ENCODE peak calls at places on chromosomes 11 and 22, in six cellular contexts. Z is A549, P is SK-N-SH, I is H1, A is K562, C is GM12878. V is an unnamed sample.

GRCh38 chr11:78664606-78665005 is 89.9 kb upstream of the NARS2 start:
- DNase-seq in Z (no peak), I (no peak), P (no peak), C (no peak), A (no peak), V (no peak)

GRCh38 chr11:78037056-78037455 is 14.0 kb upstream of the KCTD14 start:
- DNase-seq in A (no peak), P (no peak), I (no peak), C (no peak), Z (no peak), V (peak)

GRCh38 chr22:35070451-35071093 is 4.6 kb downstream of the ISX start:
- DNase-seq in C (no peak), I (no peak), Z (no peak), P (no peak), A (no peak), V (no peak)

GRCh38 chr22:27065259-27065658 is 407.9 kb downstream of the MIAT start:
- DNase-seq in C (no peak), Z (no peak), A (no peak), I (no peak), P (no peak), V (no peak)

GRCh38 chr22:38317995-38318715 is 922 bp upstream of the CSNK1E start:
- DNase-seq in P (no peak), A (peak), C (no peak), Z (peak), I (no peak), V (peak)

GRCh38 chr11:67275606-67276409 is 9.5 kb downstream of the GRK2 start:
- DNase-seq in I (no peak), A (no peak), C (no peak), Z (no peak), P (no peak), V (no peak)

GRCh38 chr22:28497188-28497587 is 182.5 kb downstream of the TTC28 start:
- DNase-seq in A (no peak), P (no peak), C (no peak), Z (no peak), I (no peak), V (no peak)

GRCh38 chr11:33976351-33977199 is 75.0 kb upstream of the CAPRIN1 start:
- DNase-seq in P (no peak), I (no peak), Z (no peak), C (no peak), A (no peak), V (no peak)

GRCh38 chr11:58923300-58923788 is 15.9 kb upstream of the GLYATL1 start:
- DNase-seq in A (peak), P (peak), Z (peak), C (no peak), I (no peak), V (peak)

GRCh38 chr11:6481924-6482275 is 599 bp downstream of the TIMM10B start:
- DNase-seq in C (no peak), I (no peak), Z (no peak), P (no peak), A (no peak), V (no peak)

GRCh38 chr11:34250732-34251639 is 106.8 kb downstream of the ABTB2 start:
- DNase-seq in P (peak), Z (peak), I (no peak), A (no peak), C (no peak), V (no peak)

GRCh38 chr11:124551189-124551588 is 7.7 kb upstream of the OR8B12 start:
- DNase-seq in Z (peak), P (no peak), A (no peak), C (no peak), I (no peak), V (peak)

GRCh38 chr11:95647355-95647754 is 142.2 kb downstream of the FAM76B start:
- DNase-seq in P (no peak), Z (no peak), A (no peak), C (no peak), I (no peak), V (no peak)

GRCh38 chr11:77851513-77851912 is 30.6 kb downstream of the AAMDC start:
- DNase-seq in C (no peak), P (no peak), A (no peak), Z (no peak), I (no peak), V (no peak)

GRCh38 chr11:99461913-99462312 is 441.2 kb downstream of the CNTN5 start:
- DNase-seq in A (no peak), Z (no peak), C (no peak), I (no peak), P (no peak), V (no peak)

GRCh38 chr11:11476971-11477645 is 124.1 kb upstream of the CSNK2A3 start:
- DNase-seq in A (no peak), Z (no peak), P (no peak), C (no peak), I (no peak), V (no peak)

GRCh38 chr11:106306942-106307341 is 229.5 kb downstream of the AASDHPPT start:
- DNase-seq in I (no peak), P (no peak), A (no peak), C (no peak), Z (peak), V (no peak)

GRCh38 chr11:43947003-43947500 is 4.6 kb downstream of the C11orf96 start:
- DNase-seq in Z (peak), P (no peak), C (no peak), A (peak), I (no peak), V (peak)

GRCh38 chr11:77278595-77279506 is 22.6 kb downstream of the GDPD4 start:
- DNase-seq in I (no peak), A (no peak), C (no peak), Z (no peak), P (no peak), V (no peak)

GRCh38 chr11:108906329-108906728 is 241.5 kb downstream of the DDX10 start:
- DNase-seq in C (no peak), A (no peak), Z (peak), P (peak), I (no peak), V (peak)

GRCh38 chr11:27718346-27718852 is 18.1 kb upstream of the BDNF start:
- DNase-seq in I (no peak), P (peak), Z (peak), A (no peak), C (no peak), V (no peak)

GRCh38 chr11:46267930-46268329 is 9.5 kb upstream of the CREB3L1 start:
- DNase-seq in Z (no peak), P (no peak), A (no peak), I (no peak), C (no peak), V (no peak)

GRCh38 chr11:64266339-64266738 is 15.0 kb downstream of the PLCB3 start:
- DNase-seq in Z (no peak), C (no peak), I (no peak), P (no peak), A (no peak), V (no peak)
- TF ChIP-seq CHD2 in Z (no peak), C (no peak), I (no peak), P (no peak), A (no peak), V (no peak)

GRCh38 chr11:16739326-16739875 is 954 bp downstream of the C11orf58 start:
- DNase-seq in I (no peak), A (no peak), C (no peak), Z (peak), P (peak), V (no peak)
- TF ChIP-seq CHD2 in I (no peak), A (no peak), C (no peak), Z (no peak), P (no peak), V (no peak)

GRCh38 chr11:93983542-93984204 is 37.5 kb upstream of the HEPHL1 start:
- DNase-seq in P (no peak), I (no peak), Z (no peak), A (peak), C (no peak), V (no peak)
- TF ChIP-seq CHD2 in P (no peak), I (no peak), Z (no peak), A (no peak), C (no peak), V (no peak)

DNA sequence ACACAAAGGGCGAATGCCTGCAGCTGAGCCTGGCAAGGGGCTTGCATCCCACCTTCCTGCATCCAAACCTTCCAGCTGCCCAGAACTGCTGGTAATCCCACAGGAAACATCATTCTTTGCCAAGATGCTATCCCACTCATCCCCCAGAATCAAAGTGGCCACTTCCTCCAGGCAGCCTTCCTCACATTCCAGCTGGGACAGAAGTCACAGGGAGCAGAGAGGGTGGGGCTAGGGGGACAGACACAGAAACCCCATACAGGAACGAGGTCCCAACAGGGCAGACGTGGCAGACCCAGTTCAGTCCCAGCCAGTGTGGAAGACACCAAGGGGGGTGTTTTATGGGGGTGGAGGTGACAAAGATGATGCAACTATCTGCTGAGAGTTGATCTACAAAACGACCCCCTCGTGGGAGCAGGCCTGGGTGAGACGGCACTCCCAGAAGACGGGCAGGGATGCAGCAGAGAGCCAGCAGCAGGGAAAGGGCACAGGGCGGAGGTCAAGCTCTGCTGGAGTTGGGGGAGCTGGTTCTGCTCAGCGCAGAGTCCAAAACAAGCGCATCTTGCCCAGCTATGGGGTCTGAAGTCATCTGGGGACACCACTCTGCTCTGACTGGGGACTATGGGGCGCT is 4.1 kb downstream of the GNB1L start:
- DNase-seq in P (no peak), I (no peak), A (no peak), Z (no peak), C (no peak), V (no peak)
- TF ChIP-seq CHD2 in P (no peak), I (no peak), A (no peak), Z (no peak), C (no peak), V (no peak)

V was measured in HepG2.